ENCODE peak calls at places on chromosomes 1 and 21, in nine cellular contexts. J is left ventricle myocardium inferior; X is stimulated activated CD4-positive, alpha-beta T cell treated with anti-CD3 and anti-CD28 coated beads, Interleukin-12 subunit alpha, Interleukin-12 subunit beta, amount 100 ng/mL, for 4 hours; Z is activated T-helper 1 cell treated with anti-CD3 and anti-CD28 coated beads, Interleukin-12 subunit alpha, Interleukin-12 subunit beta, Interleukin-2, Interleukin-4 antibody, amounts not matched to agents 30 ng/mL and 10 ng/mL and 1 ng/mL, durations not matched to agents 14 hours and 24 hours and 36 hours; S is astrocyte of the spinal cord; U is HT-29; K is activated naive CD4-positive, alpha-beta T cell; G is fibroblast of villous mesenchyme; P is endodermal cell. F is an unnamed sample.
A peak's percentile ranks its signal among the peaks of the same experiment; 100 is the strongest.

GRCh38 chr1:198676253-198676652 is 37.4 kb downstream of the PTPRC start:
- DNase-seq in S (no peak), K (no peak), P (no peak), G (no peak), X (no peak), U (no peak), J (no peak), Z (no peak), F (no peak)

GRCh38 chr1:108747128-108747827 is 804 bp downstream of the STXBP3 start:
- DNase-seq in S (peak; percentile 89), J (peak; percentile 71), Z (peak; percentile 32), K (no peak), G (peak; percentile 89), U (peak; percentile 82), P (peak; percentile 88), X (peak; percentile 7), F (peak; percentile 89)

GRCh38 chr1:214552174-214552608 is 789 bp upstream of the PTPN14 start:
- DNase-seq in Z (no peak), J (peak; percentile 57), P (peak; percentile 93), S (peak; percentile 65), U (peak; percentile 94), G (peak; percentile 78), X (no peak), K (no peak), F (peak; percentile 87)

GRCh38 chr1:33985166-33985565 is 121.3 kb downstream of the HMGB4 start:
- DNase-seq in X (no peak), J (no peak), Z (no peak), U (no peak), G (no peak), P (no peak), K (no peak), S (peak; percentile 64), F (peak; percentile 93)

GRCh38 chr1:204600203-204600602 is 84.0 kb downstream of the MDM4 start:
- DNase-seq in P (no peak), J (no peak), G (no peak), U (no peak), Z (no peak), S (no peak), X (no peak), K (no peak), F (no peak)

GRCh38 chr1:74733616-74734484 is 898 bp downstream of the TYW3 start:
- DNase-seq in P (no peak), K (no peak), U (peak; percentile 85), J (no peak), Z (peak; percentile 31), G (peak; percentile 74), X (no peak), S (peak; percentile 83), F (peak; percentile 86)

GRCh38 chr1:94773931-94774422 is 46.2 kb upstream of the SLC44A3 start:
- DNase-seq in X (no peak), G (peak; percentile 85), J (no peak), U (no peak), Z (no peak), K (no peak), P (peak; percentile 88), S (peak; percentile 71), F (no peak)

GRCh38 chr1:180194546-180195207 is 35.4 kb upstream of the LHX4 start:
- DNase-seq in X (no peak), K (no peak), P (no peak), G (no peak), J (no peak), Z (no peak), U (no peak), S (no peak), F (no peak)

GRCh38 chr1:62436466-62437272 is at the start of gene USP1:
- DNase-seq in Z (peak; percentile 98), X (peak; percentile 93), U (peak; percentile 98), K (peak; percentile 99), G (peak; percentile 100), J (peak; percentile 97), S (peak; percentile 100), P (peak; percentile 99), F (no peak)

GRCh38 chr1:220219136-220219442 is 53.2 kb downstream of the RAB3GAP2 start:
- DNase-seq in S (no peak), U (no peak), K (no peak), P (no peak), G (peak; percentile 7), X (no peak), J (no peak), Z (no peak), F (no peak)

GRCh38 chr1:10980094-10980577 is 32.3 kb upstream of the TARDBP start:
- DNase-seq in U (peak; percentile 69), S (peak; percentile 75), P (peak; percentile 98), K (no peak), Z (no peak), G (peak; percentile 55), J (peak; percentile 75), X (no peak), F (peak; percentile 96)

GRCh38 chr1:228017356-228018124 is 10.7 kb downstream of the WNT3A start:
- DNase-seq in P (no peak), U (no peak), S (no peak), J (no peak), X (no peak), K (no peak), G (no peak), Z (no peak), F (no peak)

GRCh38 chr1:185439727-185440415 is 122.8 kb upstream of the IVNS1ABP start:
- DNase-seq in J (no peak), P (no peak), X (no peak), G (peak; percentile 60), K (no peak), S (peak; percentile 64), U (no peak), Z (peak; percentile 44), F (peak; percentile 56)

GRCh38 chr21:45150630-45151265 is 76.4 kb downstream of the ADARB1 start:
- DNase-seq in Z (no peak), U (no peak), G (no peak), P (no peak), S (no peak), K (no peak), X (no peak), J (no peak), F (no peak)

GRCh38 chr1:200558866-200559459 is 61.6 kb downstream of the KIF14 start:
- DNase-seq in J (no peak), S (peak; percentile 66), G (peak; percentile 59), Z (no peak), P (no peak), K (no peak), X (no peak), U (peak; percentile 66), F (peak; percentile 73)

GRCh38 chr21:30164796-30165195 is 1.8 kb downstream of the CLDN17 start:
- DNase-seq in S (no peak), J (no peak), P (no peak), K (no peak), Z (no peak), G (no peak), X (no peak), U (no peak), F (no peak)

GRCh38 chr1:904271-904950 is 19.3 kb upstream of the SAMD11 start:
- DNase-seq in K (peak; percentile 83), J (peak; percentile 86), Z (peak; percentile 83), X (peak; percentile 85), G (peak; percentile 84), P (peak; percentile 95), U (peak; percentile 50), S (peak; percentile 81), F (peak; percentile 95)

GRCh38 chr1:29636936-29637335 is 400.6 kb downstream of the PTPRU start:
- DNase-seq in K (no peak), G (no peak), X (no peak), Z (no peak), U (no peak), S (no peak), J (no peak), P (no peak), F (peak; percentile 33)

GRCh38 chr1:93159337-93159736 is 20.9 kb downstream of the TMED5 start:
- DNase-seq in P (no peak), Z (no peak), U (no peak), K (no peak), G (no peak), J (no peak), X (no peak), S (no peak), F (no peak)

GRCh38 chr1:58722967-58723366 is 23.1 kb upstream of the MYSM1 start:
- DNase-seq in J (no peak), G (peak; percentile 40), S (peak; percentile 43), U (no peak), K (no peak), X (no peak), Z (no peak), P (no peak), F (no peak)

GRCh38 chr21:38167345-38167744 is 89.4 kb upstream of the KCNJ15 start:
- DNase-seq in K (no peak), Z (no peak), U (no peak), P (no peak), G (no peak), S (no peak), J (no peak), X (no peak), F (no peak)

GRCh38 chr1:45135339-45135738 is 71.1 kb downstream of the ZSWIM5 start:
- DNase-seq in P (no peak), S (no peak), U (no peak), G (no peak), Z (no peak), X (no peak), K (no peak), J (no peak), F (no peak)

F was measured in astrocyte of the hippocampus.